ENCODE peak calls at places on chromosome 6, in four cellular contexts. K is CD8-positive, alpha-beta T cell; E is cardiac muscle cell; H is tibial nerve. L is an unnamed sample.

GRCh38 chr6:39206250-39206721 is 23.0 kb downstream of the KCNK5 start:
- DNase-seq in K (no peak), E (no peak), H (no peak), L (no peak)

GRCh38 chr6:70398783-70399730 is 14.3 kb upstream of the FAM135A start:
- DNase-seq in K (no peak), E (no peak), H (no peak), L (peak; percentile 20)

GRCh38 chr6:10736721-10737120 is 10.9 kb upstream of the TMEM14B start:
- DNase-seq in K (no peak), E (no peak), H (no peak), L (no peak)

GRCh38 chr6:21022343-21023107 is 488.3 kb downstream of the CDKAL1 start:
- DNase-seq in K (no peak), E (no peak), H (no peak), L (no peak)

GRCh38 chr6:43990627-43991619 is 136.3 kb downstream of the MRPL14 start:
- DNase-seq in K (no peak), E (peak; percentile 63), H (no peak), L (peak; percentile 75)

GRCh38 chr6:52305948-52306767 is 21.6 kb upstream of the MCM3 start:
- DNase-seq in K (no peak), E (no peak), H (no peak), L (no peak)

GRCh38 chr6:43491750-43492661 is 14.6 kb downstream of the TJAP1 start:
- DNase-seq in K (no peak), E (no peak), H (peak; percentile 82), L (peak; percentile 90)

GRCh38 chr6:10385512-10386132 is 29.3 kb downstream of the TFAP2A start:
- DNase-seq in K (no peak), E (no peak), H (no peak), L (no peak)

GRCh38 chr6:126312013-126312665 is 27.8 kb upstream of the CENPW start:
- DNase-seq in K (no peak), E (no peak), H (no peak), L (no peak)

GRCh38 chr6:47163536-47163935 is 121.4 kb upstream of the ADGRF1 start:
- DNase-seq in K (no peak), E (no peak), H (no peak), L (no peak)

GRCh38 chr6:38584731-38585130 is 55.0 kb downstream of the BTBD9 start:
- DNase-seq in K (no peak), E (no peak), H (no peak), L (no peak)

GRCh38 chr6:110864816-110865215 is 9.8 kb upstream of the AMD1 start:
- DNase-seq in K (no peak), E (no peak), H (no peak), L (no peak)

GRCh38 chr6:143805832-143806281 is 37.3 kb upstream of the LTV1 start:
- DNase-seq in K (no peak), E (no peak), H (no peak), L (no peak)

GRCh38 chr6:112016335-112016734 is 37.6 kb upstream of the CCN6 start:
- DNase-seq in K (no peak), E (no peak), H (no peak), L (no peak)

GRCh38 chr6:36840471-36841461 is 1.5 kb upstream of the CPNE5 start:
- DNase-seq in K (no peak), E (no peak), H (no peak), L (no peak)

GRCh38 chr6:33694977-33695376 is 16.5 kb downstream of the UQCC2 start:
- DNase-seq in K (no peak), E (no peak), H (no peak), L (peak; percentile 18)

GRCh38 chr6:159117031-159117430 is 52.2 kb upstream of the FNDC1 start:
- DNase-seq in K (no peak), E (no peak), H (peak; percentile 34), L (peak; percentile 70)

GRCh38 chr6:169719117-169719516 is 5.2 kb downstream of the PHF10 start:
- DNase-seq in K (no peak), E (no peak), H (no peak), L (no peak)

GRCh38 chr6:116060572-116061283 is at the start of gene FRK:
- DNase-seq in K (no peak), E (no peak), H (no peak), L (peak; percentile 51)

GRCh38 chr6:8825726-8826125 is 390.4 kb upstream of the SLC35B3 start:
- DNase-seq in K (no peak), E (no peak), H (no peak), L (no peak)
- H3K4me3 ChIP-seq in K (no peak overlapping the region), E (no peak overlapping the region), H (no peak overlapping the region), L (no peak overlapping the region)

DNA sequence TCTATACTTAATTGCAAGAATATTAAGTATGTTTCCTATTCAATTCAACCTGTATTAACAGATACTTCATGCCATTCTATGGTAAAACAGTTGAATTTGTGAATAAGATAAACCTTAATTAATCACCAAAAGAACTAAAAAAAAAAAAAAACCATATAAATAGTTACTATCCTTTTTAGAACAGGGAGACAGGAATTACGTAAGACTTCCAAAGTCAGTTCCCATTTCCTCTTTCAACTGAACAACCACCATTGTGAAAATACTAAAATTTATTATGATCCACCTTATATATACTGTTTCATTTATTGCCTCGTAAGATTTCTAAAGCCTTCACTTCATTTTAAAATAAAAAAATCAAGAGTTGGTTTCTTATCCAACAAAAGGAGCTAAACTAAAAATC is 9.4 kb downstream of the CCNC start:
- DNase-seq in K (no peak), E (no peak), H (no peak), L (no peak)
- H3K36me3 ChIP-seq in K (peaks cover 23% of the 10 kb centered on the region), E (peaks cover 37% of the 10 kb centered on the region), H (no peaks in the 10 kb centered on the region), L (peaks cover 43% of the 10 kb centered on the region)

DNA sequence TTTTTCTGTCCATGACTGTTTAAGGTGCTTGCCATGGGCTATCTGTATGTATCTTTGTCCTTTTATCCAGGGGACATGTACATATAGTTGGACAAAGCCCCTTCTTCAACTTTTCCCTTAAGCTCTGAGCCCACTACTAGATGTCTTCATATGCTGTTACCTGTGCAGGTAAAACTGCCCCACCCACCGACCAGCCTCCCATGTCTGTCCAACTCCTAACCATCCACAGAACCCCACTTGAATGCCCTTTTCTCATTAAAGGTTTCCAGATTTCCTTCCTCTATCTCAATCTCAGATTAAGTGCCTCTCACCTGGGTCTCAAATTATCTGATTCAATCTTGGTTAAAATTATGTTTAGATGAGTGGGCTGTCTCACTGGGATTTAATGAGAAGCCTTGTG is 136.3 kb downstream of the RNASET2 start:
- DNase-seq in K (no peak), E (no peak), H (no peak), L (no peak)
- H3K27me3 ChIP-seq in K (no peaks in the 10 kb centered on the region), E (no peaks in the 10 kb centered on the region), H (no peaks in the 10 kb centered on the region), L (peaks cover 2% of the 10 kb centered on the region)

DNA sequence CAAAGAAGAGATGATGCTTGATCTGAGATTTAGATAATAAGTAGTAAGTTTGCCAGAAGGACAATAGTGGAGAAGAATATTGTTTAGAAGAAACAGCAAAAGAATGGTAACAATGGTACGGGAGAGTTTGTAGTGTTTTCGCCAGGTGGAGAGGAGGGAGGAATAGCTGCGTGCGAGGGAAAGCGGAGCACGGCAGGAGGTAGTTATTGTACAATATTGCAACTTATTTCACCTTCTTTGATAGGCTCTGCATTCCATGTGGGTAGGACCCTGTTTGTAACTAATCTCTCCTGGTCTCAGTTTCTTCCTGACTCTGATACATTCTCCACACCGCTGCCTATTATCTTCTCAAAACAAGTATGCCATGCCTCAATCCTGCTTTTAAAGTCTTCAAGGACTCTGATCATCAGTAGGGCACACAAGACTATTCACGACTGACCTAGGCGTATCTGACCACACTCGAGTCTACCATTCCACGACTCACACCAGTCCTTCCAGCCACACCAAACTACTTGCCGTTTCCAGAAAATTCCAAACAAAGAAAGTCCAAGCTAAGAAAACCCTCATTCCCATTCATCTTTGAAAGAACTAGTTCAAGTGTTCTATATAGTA is 1.1 kb downstream of the PPIL4 start:
- DNase-seq in K (no peak), E (no peak), H (no peak), L (no peak)
- H3K4me3 ChIP-seq in K (peak overlapping the region; percentile 86), E (peak overlapping the region; percentile 96), H (peak overlapping the region; percentile 80), L (peak overlapping the region; percentile 86)

L was measured in MG63.